ENCODE peak calls at places on chromosome 18, in six cellular contexts. C, I, P, U, F and N are unnamed samples.

GRCh38 chr18:74420926-74421325 is 36.2 kb downstream of the DIPK1C start:
- DNase-seq in P (no peak), C (no peak), U (no peak), I (no peak), F (no peak), N (no peak)

GRCh38 chr18:51196811-51197660 is 445 bp downstream of the MEX3C start:
- DNase-seq in U (peak; percentile 49), I (no peak), P (no peak), C (no peak), F (peak; percentile 84), N (no peak)

GRCh38 chr18:30743033-30743432 is 299.5 kb downstream of the DSC3 start:
- DNase-seq in P (no peak), I (no peak), F (no peak), U (no peak), C (no peak), N (no peak)

GRCh38 chr18:52452427-52452826 is 112.4 kb downstream of the DCC start:
- DNase-seq in I (no peak), F (no peak), C (no peak), U (peak; percentile 32), P (no peak), N (no peak)

GRCh38 chr18:21444465-21445023 is 156.0 kb downstream of the ESCO1 start:
- DNase-seq in F (peak; percentile 79), U (peak; percentile 66), C (no peak), I (peak; percentile 18), P (no peak), N (peak; percentile 39)

GRCh38 chr18:57806201-57806890 is 3.2 kb upstream of the ATP8B1 start:
- DNase-seq in U (no peak), I (no peak), C (no peak), P (no peak), F (no peak), N (no peak)

GRCh38 chr18:34880882-34881852 is 160.0 kb upstream of the MAPRE2 start:
- DNase-seq in F (no peak), C (no peak), I (peak; percentile 26), U (peak; percentile 18), P (no peak), N (no peak)

GRCh38 chr18:23313379-23313778 is 139.7 kb upstream of the RIOK3 start:
- DNase-seq in I (no peak), U (no peak), F (no peak), C (no peak), P (no peak), N (no peak)

GRCh38 chr18:10030816-10031541 is 117.2 kb downstream of the VAPA start:
- DNase-seq in P (no peak), U (no peak), F (no peak), I (no peak), C (no peak), N (no peak)

GRCh38 chr18:56068030-56068671 is 480.2 kb upstream of the TCF4 start:
- DNase-seq in U (peak; percentile 43), C (peak; percentile 14), I (no peak), P (no peak), F (no peak), N (no peak)

GRCh38 chr18:24736686-24737085 is 276.2 kb downstream of the HRH4 start:
- DNase-seq in P (no peak), I (no peak), U (no peak), C (no peak), F (no peak), N (no peak)

GRCh38 chr18:9029131-9029530 is 73.4 kb upstream of the NDUFV2 start:
- DNase-seq in C (no peak), I (no peak), P (no peak), F (no peak), U (no peak), N (no peak)

GRCh38 chr18:35050638-35051287 is 9.6 kb downstream of the MAPRE2 start:
- DNase-seq in I (no peak), F (peak; percentile 49), P (no peak), U (no peak), C (no peak), N (no peak)

GRCh38 chr18:49185636-49186035 is 234.9 kb upstream of the SMAD7 start:
- DNase-seq in P (no peak), C (no peak), U (no peak), I (no peak), F (no peak), N (no peak)

GRCh38 chr18:47287911-47288635 is 36.6 kb upstream of the SKOR2 start:
- DNase-seq in C (no peak), P (no peak), U (no peak), I (no peak), F (no peak), N (peak; percentile 6)

GRCh38 chr18:23234619-23235018 is 99.3 kb downstream of the CABLES1 start:
- DNase-seq in C (no peak), P (no peak), U (no peak), I (no peak), F (no peak), N (no peak)

GRCh38 chr18:79695269-79695668 is 15.7 kb downstream of the CTDP1 start:
- DNase-seq in P (no peak), I (no peak), F (no peak), U (no peak), C (no peak), N (no peak)

GRCh38 chr18:7096838-7097237 is 20.8 kb downstream of the LAMA1 start:
- DNase-seq in U (no peak), P (no peak), C (no peak), F (no peak), I (no peak), N (no peak)

GRCh38 chr18:28019425-28020108 is 157.4 kb downstream of the CDH2 start:
- DNase-seq in U (no peak), F (no peak), P (no peak), C (no peak), I (no peak), N (no peak)

GRCh38 chr18:79628416-79629248 is 51.0 kb upstream of the CTDP1 start:
- DNase-seq in C (no peak), I (no peak), U (no peak), P (no peak), F (no peak), N (no peak)

GRCh38 chr18:59400407-59400806 is 41.3 kb upstream of the LMAN1 start:
- DNase-seq in C (no peak), U (no peak), F (no peak), P (no peak), I (no peak), N (no peak)

GRCh38 chr18:68219867-68220266 is 495.0 kb downstream of the TMX3 start:
- DNase-seq in P (no peak), U (no peak), F (no peak), C (no peak), I (no peak), N (no peak)

GRCh38 chr18:79573921-79574491 is 105.6 kb upstream of the CTDP1 start:
- DNase-seq in U (no peak), F (no peak), C (no peak), P (no peak), I (no peak), N (no peak)

GRCh38 chr18:10190564-10190963 is 263.9 kb upstream of the APCDD1 start:
- DNase-seq in I (no peak), U (no peak), C (no peak), F (no peak), P (no peak), N (no peak)

GRCh38 chr18:77004555-77005380 is 127.8 kb downstream of the MBP start:
- DNase-seq in F (no peak), U (no peak), P (no peak), C (no peak), I (no peak), N (no peak)

GRCh38 chr18:59265246-59266018 is 7.8 kb downstream of the RAX start:
- DNase-seq in P (no peak), F (peak; percentile 67), C (no peak), U (no peak), I (no peak), N (no peak)

GRCh38 chr18:49531678-49532153 is 30.1 kb upstream of the LIPG start:
- DNase-seq in P (no peak), C (no peak), I (no peak), U (no peak), F (no peak), N (no peak)

GRCh38 chr18:73724908-73725307 is 422.7 kb downstream of the FBXO15 start:
- DNase-seq in P (no peak), U (no peak), F (no peak), C (no peak), I (no peak), N (no peak)

GRCh38 chr18:45208164-45208563 is 407.1 kb upstream of the SLC14A2 start:
- DNase-seq in U (no peak), F (no peak), I (no peak), P (no peak), C (no peak), N (no peak)

GRCh38 chr18:38420611-38421010 is 855.0 kb upstream of the CELF4 start:
- DNase-seq in U (no peak), C (no peak), I (no peak), P (no peak), F (no peak), N (no peak)

GRCh38 chr18:45670281-45670962 is 53.6 kb upstream of the SLC14A1 start:
- DNase-seq in F (no peak), I (no peak), C (no peak), P (no peak), U (peak; percentile 41), N (no peak)

GRCh38 chr18:49447810-49448745 is 12.4 kb downstream of the DYM start:
- DNase-seq in P (no peak), U (peak; percentile 82), C (no peak), F (peak; percentile 67), I (no peak), N (peak; percentile 22)

GRCh38 chr18:24685232-24685959 is 225.0 kb downstream of the HRH4 start:
- DNase-seq in U (no peak), F (no peak), P (no peak), C (no peak), I (no peak), N (no peak)

GRCh38 chr18:11398625-11399024 is 210.8 kb upstream of the SLC35G4 start:
- DNase-seq in C (no peak), F (no peak), I (no peak), P (no peak), U (peak; percentile 10), N (no peak)